ENCODE peak calls at places on chromosomes 16 and 17, in six cellular contexts. B, A, J, C, E and X are unnamed samples.

GRCh38 chr17:77821114-77821513 is 137.4 kb upstream of the TNRC6C start:
- DNase-seq in E (no peak), B (no peak), J (peak; percentile 66), C (no peak), A (no peak), X (no peak)

GRCh38 chr17:64152428-64153125 is 22.6 kb upstream of the ERN1 start:
- DNase-seq in B (no peak), C (no peak), E (no peak), A (no peak), J (no peak), X (no peak)

GRCh38 chr17:74201250-74201649 is 2.2 kb upstream of the RPL38 start:
- DNase-seq in A (no peak), J (no peak), B (no peak), C (no peak), E (no peak), X (no peak)

GRCh38 chr17:10745231-10745630 is 15.4 kb upstream of the TMEM220 start:
- DNase-seq in B (peak; percentile 27), E (no peak), A (no peak), C (no peak), J (no peak), X (no peak)

GRCh38 chr17:45098869-45099616 is 33.3 kb downstream of the PLCD3 start:
- DNase-seq in B (peak; percentile 58), E (peak; percentile 91), J (peak; percentile 92), A (peak; percentile 63), C (peak; percentile 93), X (no peak)

GRCh38 chr16:31143036-31143888 is 6.6 kb downstream of the PRSS36 start:
- DNase-seq in C (peak; percentile 85), E (no peak), B (no peak), J (no peak), A (no peak), X (no peak)

GRCh38 chr17:46166692-46167249 is 26.5 kb downstream of the KANSL1 start:
- DNase-seq in A (no peak), B (no peak), E (no peak), C (no peak), J (no peak), X (no peak)

GRCh38 chr17:14923981-14924380 is 341.1 kb downstream of the PMP22 start:
- DNase-seq in A (no peak), B (peak; percentile 5), E (no peak), J (no peak), C (no peak), X (no peak)

GRCh38 chr16:77289331-77289809 is 90.2 kb downstream of the SYCE1L start:
- DNase-seq in B (peak; percentile 93), E (no peak), C (no peak), J (peak; percentile 84), A (no peak), X (no peak)

GRCh38 chr16:88700322-88700635 is 5.9 kb downstream of the RNF166 start:
- DNase-seq in J (no peak), B (no peak), E (no peak), C (no peak), A (no peak), X (no peak)
- H3K4me3 ChIP-seq in J (no peak overlapping the region), B (no peak overlapping the region), E (no peak overlapping the region), C (no peak overlapping the region), A (no peak overlapping the region), X (no peak overlapping the region)

DNA sequence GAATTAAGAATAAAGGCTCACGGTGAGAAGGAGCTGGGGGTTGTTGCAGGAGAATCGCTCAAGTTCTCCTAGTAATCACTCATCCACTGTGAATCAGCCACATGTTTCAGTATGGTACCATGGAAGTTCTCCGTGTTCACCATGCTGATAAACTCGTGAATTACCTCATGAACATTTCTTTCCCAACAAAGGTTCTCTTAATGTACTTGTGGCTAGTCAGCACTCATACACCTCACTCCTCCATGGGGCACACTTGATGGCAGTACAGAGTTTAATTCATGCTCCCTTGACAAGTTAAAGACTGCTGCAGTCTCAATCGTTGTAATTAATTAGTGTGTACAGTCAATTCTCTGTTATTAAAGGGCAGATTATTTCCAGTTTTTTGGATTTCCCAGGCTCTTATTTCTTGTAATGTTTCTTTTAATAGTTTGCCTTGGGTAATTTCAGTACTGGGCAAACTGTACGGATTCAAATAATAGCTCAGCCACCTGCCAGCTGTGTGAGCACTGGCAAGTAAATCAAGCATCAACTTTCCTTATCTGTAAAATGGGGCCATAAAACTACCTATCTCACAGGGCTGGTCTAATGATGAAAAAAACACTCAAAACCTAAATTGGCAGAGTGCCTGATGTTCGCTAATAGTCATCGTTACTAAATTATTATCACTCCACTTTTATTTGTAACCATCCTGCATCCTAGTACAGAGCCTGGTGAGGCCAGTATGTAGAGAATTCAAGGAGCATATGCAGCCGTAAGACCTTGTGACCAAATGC is 6.1 kb downstream of the GOT2 start:
- DNase-seq in A (no peak), J (no peak), B (no peak), C (no peak), E (no peak), X (no peak)
- H3K4me1 ChIP-seq in A (peaks cover 6% of the 10 kb centered on the region), J (no peaks in the 10 kb centered on the region), B (no peaks in the 10 kb centered on the region), C (peaks cover 12% of the 10 kb centered on the region), E (peaks cover 15% of the 10 kb centered on the region), X (peaks cover 15% of the 10 kb centered on the region)

DNA sequence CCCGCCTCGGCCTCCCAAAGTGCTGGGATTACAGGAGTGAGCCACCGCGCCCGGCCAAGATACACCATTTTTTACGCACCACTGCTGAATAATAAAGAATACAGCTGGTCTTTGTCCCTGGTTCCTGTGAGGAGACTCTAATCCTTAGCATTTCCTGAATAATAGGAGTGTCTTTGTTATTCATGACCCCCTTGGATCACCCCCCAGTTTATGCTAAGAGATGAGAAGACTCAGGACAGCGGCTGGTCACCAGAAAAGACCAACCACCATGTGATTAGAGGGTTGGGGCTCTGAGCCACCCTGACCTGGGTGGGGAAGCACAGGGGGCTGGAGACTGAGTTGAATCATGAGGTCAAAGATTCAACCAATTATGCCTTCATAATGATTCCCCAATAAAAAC is 17.3 kb downstream of the PHLPP2 start:
- DNase-seq in A (no peak), B (no peak), J (peak; percentile 10), E (no peak), C (no peak), X (no peak)
- H3K4me3 ChIP-seq in A (no peak overlapping the region), B (no peak overlapping the region), J (no peak overlapping the region), E (no peak overlapping the region), C (no peak overlapping the region), X (no peak overlapping the region)

GRCh38 chr17:57871155-57871554 is 21.3 kb upstream of the MRPS23 start:
- DNase-seq in B (no peak), E (no peak), J (no peak), C (peak; percentile 4), A (no peak), X (no peak)
- H3K4me1 ChIP-seq in B (peaks cover 61% of the 10 kb centered on the region), E (peaks cover 70% of the 10 kb centered on the region), J (peaks cover 27% of the 10 kb centered on the region), C (peaks cover 32% of the 10 kb centered on the region), A (peaks cover 67% of the 10 kb centered on the region), X (peaks cover 69% of the 10 kb centered on the region)

GRCh38 chr17:2435852-2436251 is 35.0 kb upstream of the MNT start:
- DNase-seq in C (no peak), E (no peak), J (no peak), A (no peak), B (no peak), X (no peak)
- H3K4me3 ChIP-seq in C (no peak overlapping the region), E (no peak overlapping the region), J (no peak overlapping the region), A (no peak overlapping the region), B (no peak overlapping the region), X (no peak overlapping the region)

DNA sequence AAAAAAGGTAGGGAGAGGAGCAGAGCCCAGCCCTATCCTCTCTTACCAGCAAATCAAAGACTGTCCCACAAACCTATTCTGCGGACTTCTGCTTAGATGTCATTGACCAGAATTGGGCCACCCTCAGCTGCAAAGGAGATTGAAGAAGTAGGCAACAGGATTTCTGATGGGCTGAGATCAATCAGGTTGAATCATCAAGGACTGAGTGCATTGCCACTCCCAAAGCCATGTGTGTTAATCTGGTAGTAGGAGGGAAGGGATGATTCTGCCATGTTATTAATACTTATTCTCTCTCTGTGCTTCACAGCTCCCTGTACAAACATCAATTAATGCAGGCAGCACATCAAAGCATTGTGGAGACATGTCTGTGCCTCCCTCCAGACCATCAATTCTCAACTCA is 11.5 kb downstream of the LRRC3C start:
- DNase-seq in C (no peak), E (no peak), B (no peak), J (no peak), A (no peak), X (no peak)
- H3K4me1 ChIP-seq in C (no peaks in the 10 kb centered on the region), E (peaks cover 14% of the 10 kb centered on the region), B (peaks cover 6% of the 10 kb centered on the region), J (peaks cover 3% of the 10 kb centered on the region), A (peaks cover 2% of the 10 kb centered on the region), X (peaks cover 15% of the 10 kb centered on the region)

GRCh38 chr16:6704306-6704705 is 628.3 kb upstream of the RBFOX1 start:
- DNase-seq in E (no peak), J (no peak), B (no peak), A (no peak), C (no peak), X (no peak)

GRCh38 chr16:6714510-6714909 is 618.1 kb upstream of the RBFOX1 start:
- DNase-seq in J (no peak), E (no peak), B (no peak), A (no peak), C (no peak), X (no peak)

DNA sequence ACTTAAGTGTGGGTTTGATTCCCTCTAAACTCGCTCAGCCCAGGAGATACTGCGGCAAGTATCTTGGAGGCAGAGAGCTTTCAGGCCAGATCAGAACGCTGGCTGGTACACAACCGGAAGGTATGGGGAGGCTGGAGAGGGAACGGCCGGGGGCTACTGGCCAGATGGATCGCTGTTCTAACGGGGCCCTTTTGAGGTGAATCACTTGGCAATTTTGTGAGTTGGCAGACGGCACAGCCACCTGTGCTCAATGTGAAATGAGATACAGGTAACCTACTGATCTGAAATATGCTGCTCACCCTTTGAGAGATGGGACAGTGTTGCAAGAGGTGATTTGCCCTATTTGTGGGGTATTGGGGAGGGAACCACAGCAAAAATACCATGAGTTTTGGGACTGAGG is 622.9 kb upstream of the RBFOX1 start:
- DNase-seq in C (no peak), B (no peak), A (no peak), E (no peak), J (no peak), X (no peak)
- H3K4me3 ChIP-seq in C (no peak overlapping the region), B (no peak overlapping the region), A (no peak overlapping the region), E (no peak overlapping the region), J (no peak overlapping the region), X (no peak overlapping the region)